ENCODE peak calls at places on chromosomes 5 and 9, in nine cellular contexts. A is WTC11, E is choroid plexus epithelial cell, L is fibroblast of lung, Y is transverse colon, S is HCT116, M is endothelial cell, B is fibroblast of the aortic adventitia, O is brain microvascular endothelial cell. P is an unnamed sample.

GRCh38 chr9:1707291-1707690 is 307.9 kb upstream of the SMARCA2 start:
- DNase-seq in A (no peak), E (no peak), Y (no peak), M (no peak), B (no peak), L (no peak), O (no peak), S (no peak), P (no peak)

GRCh38 chr5:16616536-16617271 is at the start of gene RETREG1:
- DNase-seq in E (peak), L (peak), O (no peak), B (no peak), Y (peak), A (peak), S (peak), M (peak), P (no peak)

GRCh38 chr9:87088621-87089020 is 141.3 kb upstream of the GAS1 start:
- DNase-seq in E (no peak), A (no peak), S (no peak), Y (no peak), B (no peak), M (no peak), L (no peak), O (no peak), P (no peak)

GRCh38 chr5:66898241-66899039 is 298.2 kb downstream of the CD180 start:
- DNase-seq in B (no peak), Y (no peak), M (no peak), L (peak), O (no peak), E (peak), A (no peak), S (no peak), P (no peak)

GRCh38 chr5:98309785-98310566 is 463.5 kb upstream of the RGMB start:
- DNase-seq in O (peak), Y (no peak), E (peak), A (peak), S (peak), B (peak), M (peak), L (peak), P (no peak)

GRCh38 chr9:79883073-79883645 is 311.4 kb downstream of the TLE4 start:
- DNase-seq in E (no peak), M (no peak), Y (peak), B (no peak), A (no peak), L (no peak), O (no peak), S (no peak), P (no peak)

GRCh38 chr5:121478636-121479035 is 373.0 kb upstream of the FTMT start:
- DNase-seq in S (no peak), L (no peak), B (no peak), A (no peak), O (no peak), E (no peak), Y (no peak), M (no peak), P (no peak)

GRCh38 chr9:70121818-70122436 is 78.3 kb downstream of the MAMDC2 start:
- DNase-seq in S (no peak), A (no peak), L (peak), Y (no peak), O (no peak), B (peak), E (peak), M (no peak), P (no peak)

GRCh38 chr5:179795049-179795862 is 1.5 kb downstream of the LTC4S start:
- DNase-seq in M (no peak), Y (no peak), L (no peak), A (peak), E (no peak), B (no peak), S (no peak), O (no peak), P (no peak)

GRCh38 chr5:73115399-73116051 is 4.8 kb upstream of the TMEM171 start:
- DNase-seq in S (no peak), L (peak), A (no peak), Y (no peak), M (no peak), E (peak), B (peak), O (peak), P (no peak)

GRCh38 chr9:128920381-128921058 is at the start of gene PHYHD1:
- DNase-seq in L (peak), M (no peak), Y (no peak), A (no peak), O (no peak), S (no peak), E (peak), B (peak), P (no peak)

GRCh38 chr5:76679231-76679630 is 36.7 kb upstream of the F2R start:
- DNase-seq in S (no peak), E (peak), M (no peak), Y (no peak), A (no peak), B (peak), O (no peak), L (no peak), P (no peak)

GRCh38 chr5:102958481-102959011 is 161.4 kb downstream of the GIN1 start:
- DNase-seq in S (peak), A (no peak), E (peak), L (peak), Y (no peak), M (no peak), B (peak), O (peak), P (no peak)

GRCh38 chr5:95892784-95893354 is 68.8 kb downstream of the ELL2 start:
- DNase-seq in B (peak), A (peak), M (peak), O (peak), E (peak), S (peak), Y (peak), L (peak), P (no peak)
- TF ChIP-seq CTCF in B (peak), A (peak), M (peak), O (peak), E (peak), S (peak), Y (peak), L (peak), P (peak)

DNA sequence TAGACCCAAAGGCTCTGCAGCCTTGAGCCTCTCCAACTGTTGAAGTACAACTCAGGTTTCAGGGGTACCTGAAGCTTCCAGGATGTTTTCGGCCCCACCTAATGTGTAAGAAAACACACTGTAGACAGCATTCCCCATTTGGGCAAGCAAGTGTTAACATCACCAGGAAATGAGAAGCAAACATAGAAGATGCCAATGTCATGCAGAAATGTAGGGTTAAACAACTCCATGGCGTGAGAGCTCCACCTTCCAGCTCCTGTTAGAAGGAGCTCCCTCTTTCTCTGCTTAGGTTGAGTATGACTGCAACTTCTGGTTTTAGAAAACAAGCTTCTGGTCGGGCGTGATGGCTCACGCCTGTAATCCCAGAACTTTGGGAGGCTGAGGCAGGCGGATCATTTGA is 31.0 kb upstream of the DENND1A start:
- DNase-seq in Y (no peak), L (no peak), B (no peak), O (no peak), A (no peak), E (no peak), S (no peak), M (no peak), P (peak)
- TF ChIP-seq CTCF in Y (no peak), L (no peak), B (no peak), O (no peak), A (no peak), E (no peak), S (no peak), M (no peak), P (peak)

GRCh38 chr5:80124111-80124510 is 89.0 kb downstream of the THBS4 start:
- DNase-seq in S (no peak), Y (no peak), M (no peak), A (no peak), L (no peak), O (no peak), B (no peak), E (no peak), P (no peak)
- TF ChIP-seq CTCF in S (no peak), Y (no peak), M (no peak), A (no peak), L (no peak), O (no peak), B (no peak), E (no peak), P (no peak)

DNA sequence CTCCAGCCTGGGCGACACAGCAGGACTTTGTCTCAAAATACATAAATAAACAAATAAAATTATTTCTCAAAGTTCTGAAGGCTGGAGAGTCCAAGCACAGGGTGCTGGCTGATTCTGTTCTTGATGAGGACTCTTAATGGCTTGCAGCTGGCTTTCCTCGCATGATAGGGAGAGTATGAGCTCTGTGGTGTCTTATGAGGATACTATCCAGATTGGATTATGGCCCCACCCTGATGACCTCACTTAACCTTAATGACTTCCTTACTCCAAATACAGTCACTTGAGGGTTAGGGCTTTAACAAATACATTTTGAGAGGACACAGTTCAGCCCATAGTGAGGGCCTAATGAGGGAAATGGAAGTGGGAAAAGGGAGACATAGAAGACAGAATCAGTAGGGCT is 87.7 kb downstream of the FOCAD start:
- DNase-seq in L (no peak), B (no peak), O (no peak), S (no peak), E (no peak), Y (no peak), A (no peak), M (no peak), P (no peak)
- TF ChIP-seq CTCF in L (no peak), B (no peak), O (no peak), S (no peak), E (no peak), Y (no peak), A (no peak), M (no peak), P (no peak)

GRCh38 chr5:112533315-112533867 is 114.3 kb upstream of the EPB41L4A start:
- DNase-seq in L (no peak), O (no peak), Y (no peak), S (peak), M (no peak), E (no peak), B (no peak), A (no peak), P (no peak)

GRCh38 chr5:112525217-112525616 is 106.1 kb upstream of the EPB41L4A start:
- DNase-seq in Y (no peak), E (no peak), S (no peak), B (no peak), M (no peak), O (no peak), A (no peak), L (no peak), P (no peak)

GRCh38 chr5:112528928-112529327 is 109.9 kb upstream of the EPB41L4A start:
- DNase-seq in A (no peak), L (no peak), O (no peak), B (no peak), M (no peak), E (no peak), S (no peak), Y (no peak), P (no peak)

GRCh38 chr5:112532654-112533314 is 113.7 kb upstream of the EPB41L4A start:
- DNase-seq in O (no peak), M (no peak), E (no peak), S (no peak), A (no peak), L (no peak), Y (no peak), B (no peak), P (no peak)

GRCh38 chr5:112529525-112529924 is 110.4 kb upstream of the EPB41L4A start:
- DNase-seq in E (peak), S (peak), O (no peak), Y (no peak), B (peak), L (no peak), M (no peak), A (no peak), P (no peak)
- TF ChIP-seq CTCF in E (peak), S (peak), O (peak), Y (peak), B (no peak), L (no peak), M (no peak), A (peak), P (peak)

DNA sequence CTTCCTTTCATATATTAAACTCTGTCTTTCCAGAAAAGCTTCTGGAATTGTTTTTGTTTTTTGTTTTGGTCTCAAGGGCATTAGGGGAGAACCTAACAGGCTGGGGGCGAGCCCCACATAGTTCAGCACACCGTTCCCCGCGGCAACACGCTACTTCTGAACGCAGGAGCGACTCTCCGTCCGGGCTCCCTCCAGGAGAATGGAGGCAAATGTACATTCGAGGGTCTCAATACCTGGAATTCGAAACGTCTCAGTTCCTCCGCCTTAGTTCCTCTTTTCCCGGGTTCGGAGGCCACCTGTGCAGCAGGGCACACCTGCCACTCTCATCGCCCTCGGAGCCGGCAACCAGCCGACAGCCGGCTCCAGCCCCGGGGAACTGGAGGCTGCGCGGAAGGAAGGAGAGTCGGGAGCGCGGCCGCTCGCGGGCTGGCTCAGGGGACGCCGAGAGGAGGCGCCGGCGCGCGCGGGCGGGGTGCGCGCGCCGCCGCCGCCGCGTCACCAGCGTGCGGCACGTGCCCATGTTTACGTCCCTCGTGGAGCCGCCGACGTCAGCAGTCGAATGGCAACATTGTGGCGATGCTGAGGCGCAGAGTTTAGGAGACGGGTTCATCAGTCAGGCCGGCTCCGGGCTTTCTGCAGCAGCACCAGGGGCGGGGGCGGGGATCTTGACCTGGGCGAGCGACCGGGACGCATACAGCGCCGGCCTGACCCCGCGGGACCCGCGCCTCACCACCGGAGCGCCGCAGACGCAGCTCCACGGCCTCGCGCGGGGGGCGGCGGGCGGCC is at the start of gene JMY:
- DNase-seq in E (peak), M (peak), L (peak), Y (peak), A (peak), B (peak), O (peak), S (peak), P (peak)
- TF ChIP-seq CTCF in E (no peak), M (no peak), L (no peak), Y (no peak), A (no peak), B (peak), O (no peak), S (no peak), P (peak)

DNA sequence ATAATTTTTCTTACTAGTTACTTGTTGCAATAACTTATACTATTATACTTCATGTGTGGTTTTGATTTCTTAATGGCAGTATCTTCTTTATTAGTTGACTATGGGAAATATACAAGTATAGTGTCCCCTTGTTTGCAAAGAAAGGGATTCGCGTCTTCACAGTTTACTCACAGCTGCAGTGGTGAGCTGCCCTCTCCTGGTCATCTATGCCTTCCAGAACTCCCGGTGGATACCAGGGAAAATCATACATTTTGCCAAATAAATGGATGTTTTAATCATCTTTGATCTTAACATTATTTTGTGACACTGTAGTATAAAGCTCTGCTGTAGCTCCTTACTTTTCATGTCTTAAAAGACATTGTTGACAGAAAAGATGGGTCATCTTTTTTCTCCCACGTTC is 142.0 kb downstream of the ZCCHC7 start:
- DNase-seq in S (no peak), Y (no peak), A (peak), E (peak), B (peak), L (peak), O (peak), M (peak), P (no peak)
- TF ChIP-seq CTCF in S (peak), Y (no peak), A (no peak), E (peak), B (peak), L (peak), O (peak), M (no peak), P (peak)

DNA sequence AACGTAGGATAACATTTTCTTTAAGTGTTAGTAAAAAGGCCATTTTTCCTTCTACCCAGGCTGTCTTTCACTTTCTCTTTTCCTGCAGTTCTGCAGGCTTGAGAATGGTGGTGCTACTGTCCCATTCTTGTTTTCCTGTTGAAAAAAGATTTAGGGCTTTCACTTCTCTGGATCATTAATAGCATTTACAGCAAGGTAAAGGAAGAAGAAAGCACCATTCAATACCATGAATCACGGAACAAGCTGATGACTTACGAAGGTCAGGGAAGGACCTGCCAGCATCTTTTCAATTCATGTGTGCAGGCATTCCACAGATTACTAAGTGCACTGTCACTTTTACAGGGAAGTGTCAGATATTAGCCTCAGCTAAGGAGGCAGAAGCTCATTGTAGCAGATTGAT is 292.8 kb downstream of the YTHDC2 start:
- DNase-seq in S (no peak), E (peak), O (no peak), L (peak), M (no peak), Y (no peak), A (no peak), B (peak), P (peak)
- TF ChIP-seq CTCF in S (peak), E (peak), O (peak), L (peak), M (no peak), Y (no peak), A (no peak), B (peak), P (peak)

GRCh38 chr9:9352877-9353481 is 1259.8 kb downstream of the PTPRD start:
- DNase-seq in B (peak), A (no peak), E (peak), O (peak), S (no peak), L (no peak), Y (no peak), M (peak), P (no peak)
- TF ChIP-seq CTCF in B (peak), A (peak), E (peak), O (peak), S (no peak), L (peak), Y (peak), M (peak), P (peak)